ENCODE peak calls at places on chromosomes 12 and 14, in four cellular contexts. I is dorsolateral prefrontal cortex, F is DND-41, G is CD14-positive monocyte. Z is an unnamed sample.

GRCh38 chr14:68942281-68943035 is 36.6 kb downstream of the ACTN1 start:
- DNase-seq in F (no peak), G (no peak), I (no peak), Z (no peak)

GRCh38 chr14:58765375-58765774 is 127.6 kb downstream of the DACT1 start:
- DNase-seq in F (no peak), G (no peak), I (no peak), Z (no peak)

GRCh38 chr12:45235087-45236025 is 19.5 kb downstream of the ANO6 start:
- DNase-seq in I (no peak), F (no peak), G (no peak), Z (no peak)

GRCh38 chr14:59197695-59198262 is 9.3 kb downstream of the DAAM1 start:
- DNase-seq in G (no peak), F (no peak), I (no peak), Z (no peak)

GRCh38 chr12:44703311-44703910 is 172.7 kb downstream of the NELL2 start:
- DNase-seq in I (no peak), G (no peak), F (no peak), Z (no peak)

GRCh38 chr14:68260121-68260520 is 440.5 kb downstream of the RAD51B start:
- DNase-seq in G (no peak), F (no peak), I (no peak), Z (no peak)

GRCh38 chr14:77849711-77850110 is 49.8 kb downstream of the ADCK1 start:
- DNase-seq in I (no peak), F (no peak), G (no peak), Z (no peak)

GRCh38 chr12:88801227-88802225 is 221.3 kb upstream of the KITLG start:
- DNase-seq in G (no peak), I (no peak), F (no peak), Z (no peak)

GRCh38 chr14:105738638-105739037 is 212.3 kb downstream of the TMEM121 start:
- DNase-seq in I (no peak), F (no peak), G (no peak), Z (no peak)

GRCh38 chr12:20946732-20947131 is 136.2 kb downstream of the SLCO1B3 start:
- DNase-seq in I (no peak), G (no peak), F (peak; percentile 17), Z (no peak)

GRCh38 chr14:52112336-52113018 is 43.6 kb upstream of the NID2 start:
- DNase-seq in G (no peak), F (no peak), I (no peak), Z (no peak)

GRCh38 chr12:91989143-91989542 is 156.5 kb downstream of the BTG1 start:
- DNase-seq in F (no peak), I (no peak), G (no peak), Z (no peak)

GRCh38 chr14:26531894-26532293 is 65.9 kb downstream of the NOVA1 start:
- DNase-seq in F (no peak), G (no peak), I (no peak), Z (no peak)

GRCh38 chr14:83140756-83141155 is 1607.1 kb upstream of the SEL1L start:
- DNase-seq in I (no peak), G (no peak), F (no peak), Z (no peak)

GRCh38 chr12:37543966-37544668 is 772.5 kb upstream of the ALG10B start:
- DNase-seq in I (no peak), G (no peak), F (no peak), Z (no peak)

GRCh38 chr12:127496255-127496654 is 770.7 kb upstream of the TMEM132C start:
- DNase-seq in G (no peak), F (no peak), I (no peak), Z (no peak)

GRCh38 chr14:89369656-89370055 is 47.4 kb downstream of the FOXN3 start:
- DNase-seq in I (no peak), G (no peak), F (no peak), Z (no peak)

GRCh38 chr14:22433059-22433458 is 156.0 kb downstream of the DAD1 start:
- DNase-seq in F (no peak), G (no peak), I (no peak), Z (no peak)

GRCh38 chr12:92244036-92244435 is 98.4 kb upstream of the BTG1 start:
- DNase-seq in F (no peak), I (no peak), G (no peak), Z (no peak)

GRCh38 chr12:54786081-54786480 is 68.2 kb upstream of the MUCL1 start:
- DNase-seq in G (no peak), I (no peak), F (no peak), Z (no peak)
- TF ChIP-seq CTCF in G (no peak), I (no peak), F (no peak), Z (no peak)

GRCh38 chr12:59645242-59645641 is 49.4 kb downstream of the SLC16A7 start:
- DNase-seq in F (no peak), G (no peak), I (no peak), Z (no peak)
- TF ChIP-seq CTCF in F (no peak), G (no peak), I (no peak), Z (no peak)

DNA sequence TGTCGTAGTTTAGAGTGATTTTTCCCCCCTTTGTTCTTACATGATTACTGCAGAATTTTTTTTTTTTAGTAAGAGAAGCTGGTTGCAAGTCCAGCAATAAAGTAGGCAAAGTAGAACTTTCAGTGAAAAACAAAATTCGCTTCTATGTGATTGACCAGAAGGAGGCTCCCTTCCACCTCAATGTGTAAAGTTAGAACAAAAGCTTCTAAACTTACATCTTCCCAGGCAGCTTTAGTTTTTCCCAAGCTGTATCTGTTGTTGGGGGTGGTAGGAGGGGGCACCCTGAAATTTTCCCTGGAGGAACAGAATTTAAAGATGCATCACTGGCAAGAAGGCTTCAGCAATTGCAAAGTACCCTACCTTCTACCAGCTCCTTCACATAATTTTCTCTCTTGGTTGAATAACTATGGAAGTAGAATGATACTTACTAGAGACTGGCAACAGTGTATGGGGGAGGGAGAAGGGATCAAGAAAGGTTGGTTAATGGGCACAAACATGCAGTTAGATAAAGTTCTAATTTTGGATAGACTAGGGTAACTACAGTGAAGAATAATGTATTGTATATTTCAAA is 87.3 kb upstream of the E2F7 start:
- DNase-seq in I (no peak), G (no peak), F (no peak), Z (no peak)
- TF ChIP-seq CTCF in I (peak; percentile 43), G (no peak), F (peak; percentile 39), Z (peak; percentile 65)

GRCh38 chr12:80837342-80837978 is 100.3 kb downstream of the LIN7A start:
- DNase-seq in G (no peak), F (no peak), I (peak; percentile 9), Z (no peak)
- TF ChIP-seq CTCF in G (peak; percentile 63), F (peak; percentile 54), I (peak; percentile 69), Z (peak; percentile 75)

GRCh38 chr12:106774808-106775524 is 484 bp downstream of the RIC8B start:
- DNase-seq in G (no peak), F (peak; percentile 54), I (no peak), Z (no peak)

GRCh38 chr12:106776897-106777296 is 2.4 kb downstream of the RIC8B start:
- DNase-seq in F (no peak), I (no peak), G (no peak), Z (no peak)

GRCh38 chr12:106771425-106771824 is 3.1 kb upstream of the RIC8B start:
- DNase-seq in F (no peak), I (no peak), G (no peak), Z (no peak)

GRCh38 chr12:106773286-106773685 is 1.2 kb upstream of the RIC8B start:
- DNase-seq in G (no peak), I (no peak), F (no peak), Z (no peak)

DNA sequence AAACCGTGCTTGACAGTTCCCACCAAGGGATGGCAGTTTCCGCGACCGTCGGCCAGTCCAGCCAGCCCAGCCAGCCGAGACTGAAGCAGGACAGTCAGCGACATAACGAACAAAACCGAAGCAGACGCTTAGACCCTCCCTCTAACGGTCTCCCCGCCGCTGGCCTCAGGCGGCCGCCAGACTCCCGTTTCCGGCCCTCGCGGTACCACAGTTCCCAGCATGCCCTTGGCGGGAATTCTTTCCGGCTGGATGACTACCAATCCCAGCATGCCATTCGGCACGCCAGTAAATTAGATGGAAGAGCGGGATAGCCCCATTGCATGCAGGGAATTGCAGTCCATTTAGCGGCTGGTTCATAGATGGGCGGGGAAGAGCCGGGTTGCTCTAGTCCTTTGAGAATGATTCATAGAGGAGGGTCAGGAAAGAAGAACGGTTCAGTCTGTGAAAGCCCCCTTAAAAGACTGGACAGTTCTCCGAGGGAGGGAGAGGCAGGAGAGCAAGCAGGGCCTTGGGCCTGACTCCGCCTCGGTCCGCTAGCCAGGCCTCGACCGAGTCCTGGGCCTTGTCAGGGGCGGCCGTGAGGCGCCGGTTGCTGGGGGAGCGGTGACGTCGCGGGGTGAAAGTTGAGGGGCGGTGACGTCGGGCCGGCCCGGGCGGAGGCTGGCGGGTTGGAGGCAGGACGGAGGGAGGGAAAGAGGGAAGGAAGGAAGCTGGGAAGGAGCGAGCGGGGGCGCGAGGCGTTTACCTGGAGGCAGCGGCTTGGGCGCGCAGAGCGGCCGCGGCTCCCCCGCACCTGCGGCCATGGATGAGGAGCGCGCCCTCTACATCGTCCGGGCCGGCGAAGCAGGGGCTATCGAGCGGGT is at the start of gene RIC8B:
- DNase-seq in F (peak; percentile 96), G (peak; percentile 78), I (peak; percentile 97), Z (peak; percentile 90)
- TF ChIP-seq CTCF in F (no peak), G (no peak), I (no peak), Z (peak; percentile 21)

GRCh38 chr12:62468935-62469334 is 2.3 kb downstream of the MON2 start:
- DNase-seq in I (no peak), F (no peak), G (no peak), Z (no peak)
- TF ChIP-seq CTCF in I (no peak), F (no peak), G (no peak), Z (no peak)

GRCh38 chr14:19873178-19873577 is 1.8 kb upstream of the OR4K2 start:
- DNase-seq in I (no peak), G (no peak), F (no peak), Z (no peak)

GRCh38 chr14:19874842-19875241 is at the start of gene OR4K2:
- DNase-seq in I (no peak), F (no peak), G (no peak), Z (no peak)

DNA sequence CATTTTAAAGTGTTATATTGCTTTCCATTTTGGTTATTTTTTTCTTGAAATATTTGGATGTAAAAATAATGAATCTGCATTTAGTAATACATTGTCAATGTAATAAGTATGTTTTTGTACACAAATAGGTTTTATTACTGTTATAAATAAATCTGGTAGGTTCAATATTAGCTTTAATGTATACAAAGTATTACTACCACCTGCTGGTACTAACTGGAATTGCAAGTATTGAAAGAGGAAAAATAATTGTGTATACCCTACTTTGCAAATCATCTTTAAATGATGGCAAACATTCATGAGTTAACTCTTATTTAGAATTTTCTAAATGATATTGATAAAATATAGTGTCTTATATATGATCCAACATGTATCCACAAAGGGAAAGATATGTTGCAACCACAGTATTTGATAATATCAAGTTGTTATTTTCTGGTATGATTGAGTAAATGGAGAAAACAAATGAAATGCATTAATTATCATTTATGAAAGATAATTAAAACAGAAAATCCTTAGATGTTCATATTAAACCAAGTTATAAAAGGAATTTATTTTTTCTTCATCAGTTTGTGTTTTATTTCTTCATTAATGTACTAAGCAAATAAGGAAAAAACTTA is 3.2 kb downstream of the OR4K2 start:
- DNase-seq in I (no peak), F (no peak), G (no peak), Z (no peak)
- TF ChIP-seq CTCF in I (peak; percentile 58), F (peak; percentile 84), G (peak; percentile 90), Z (peak; percentile 53)

Z was measured in progenitor cell of endocrine pancreas.